ENCODE peak calls at places on chromosome 12, in four cellular contexts. D, S, C and U are unnamed samples.
A peak's percentile ranks its signal among the peaks of the same experiment; 100 is the strongest.

GRCh38 chr12:124024263-124024678 is 51.3 kb downstream of the ZNF664 start:
- DNase-seq in D (no peak), S (no peak), C (no peak), U (no peak)

GRCh38 chr12:126051611-126052107 is 986.4 kb downstream of the AACS start:
- DNase-seq in D (no peak), S (no peak), C (peak; percentile 74), U (no peak)

GRCh38 chr12:93363854-93364297 is 13.8 kb upstream of the NUDT4 start:
- DNase-seq in D (no peak), S (no peak), C (no peak), U (peak; percentile 42)

GRCh38 chr12:78562358-78563205 is 302.0 kb upstream of the SYT1 start:
- DNase-seq in D (peak; percentile 1), S (no peak), C (no peak), U (no peak)

GRCh38 chr12:104025771-104026170 is 24.2 kb downstream of the GLT8D2 start:
- DNase-seq in D (no peak), S (no peak), C (no peak), U (no peak)

GRCh38 chr12:42372154-42372791 is 46.3 kb downstream of the PPHLN1 start:
- DNase-seq in D (peak; percentile 58), S (no peak), C (peak; percentile 12), U (peak; percentile 56)

GRCh38 chr12:55847603-55848329 is 5.0 kb upstream of the MMP19 start:
- DNase-seq in D (peak; percentile 26), S (peak; percentile 89), C (no peak), U (no peak)

GRCh38 chr12:58420496-58420895 is 479.1 kb downstream of the ATP23 start:
- DNase-seq in D (no peak), S (no peak), C (no peak), U (no peak)

GRCh38 chr12:104602901-104603300 is 146.2 kb downstream of the CHST11 start:
- DNase-seq in D (no peak), S (no peak), C (no peak), U (no peak)

GRCh38 chr12:53224268-53224896 is 7.6 kb downstream of the RARG start:
- DNase-seq in D (peak; percentile 40), S (no peak), C (peak; percentile 38), U (no peak)

GRCh38 chr12:124520258-124520657 is 47.2 kb downstream of the NCOR2 start:
- DNase-seq in D (peak; percentile 34), S (peak; percentile 45), C (peak; percentile 47), U (no peak)

GRCh38 chr12:49868952-49869815 is 26.3 kb upstream of the BCDIN3D start:
- DNase-seq in D (peak; percentile 35), S (peak; percentile 92), C (no peak), U (no peak)

GRCh38 chr12:108377260-108377659 is 38.1 kb upstream of the CMKLR1 start:
- DNase-seq in D (no peak), S (no peak), C (no peak), U (no peak)

GRCh38 chr12:108375986-108376663 is 37.0 kb upstream of the CMKLR1 start:
- DNase-seq in D (no peak), S (no peak), C (no peak), U (no peak)

GRCh38 chr12:108371801-108372344 is 32.8 kb upstream of the CMKLR1 start:
- DNase-seq in D (no peak), S (no peak), C (no peak), U (no peak)

GRCh38 chr12:108373111-108373510 is 34.0 kb upstream of the CMKLR1 start:
- DNase-seq in D (no peak), S (no peak), C (no peak), U (no peak)

GRCh38 chr12:108374596-108375320 is 35.6 kb upstream of the CMKLR1 start:
- DNase-seq in D (no peak), S (no peak), C (no peak), U (no peak)
- TF ChIP-seq CTCF in D (no peak), S (no peak), C (no peak), U (no peak)

DNA sequence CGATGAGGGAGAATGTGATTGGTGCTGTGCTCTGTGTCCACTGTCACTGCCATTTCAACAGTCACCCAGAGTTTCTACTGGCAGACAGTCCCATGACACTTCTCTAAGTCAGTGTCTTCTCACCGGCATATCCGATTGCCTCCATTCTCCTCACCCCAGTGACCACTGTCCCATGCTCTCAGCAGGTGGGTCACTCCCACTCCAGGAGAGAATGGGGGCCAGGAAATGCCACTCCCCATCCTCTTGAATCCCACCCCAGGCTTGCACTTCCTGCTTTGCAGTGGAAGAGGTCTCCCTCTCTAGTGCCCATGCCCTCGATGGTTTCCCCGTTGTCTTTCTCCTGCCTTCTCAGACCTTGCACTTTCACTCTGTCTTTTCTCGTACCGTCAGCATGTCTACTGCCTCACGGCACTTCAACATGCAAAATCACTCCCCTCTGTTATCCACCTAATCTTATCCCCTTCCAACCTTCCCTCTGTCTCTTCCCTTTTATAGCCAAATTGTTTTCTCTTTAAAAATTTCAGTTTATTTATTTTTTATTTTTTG is 2.2 kb upstream of the EP400 start:
- DNase-seq in D (no peak), S (no peak), C (no peak), U (no peak)
- TF ChIP-seq CTCF in D (no peak), S (no peak), C (no peak), U (no peak)

GRCh38 chr12:8034802-8035201 is 2.3 kb downstream of the FOXJ2 start:
- DNase-seq in D (no peak), S (no peak), C (no peak), U (no peak)

GRCh38 chr12:8031872-8032241 is 659 bp upstream of the FOXJ2 start:
- DNase-seq in D (no peak), S (no peak), C (no peak), U (no peak)

GRCh38 chr12:8032242-8033152 is at the start of gene FOXJ2:
- DNase-seq in D (peak; percentile 11), S (peak; percentile 88), C (peak; percentile 75), U (peak; percentile 87)

GRCh38 chr12:8035440-8036010 is 3.0 kb downstream of the FOXJ2 start:
- DNase-seq in D (no peak), S (no peak), C (no peak), U (no peak)

GRCh38 chr12:8033153-8034044 is 883 bp downstream of the FOXJ2 start:
- DNase-seq in D (no peak), S (peak; percentile 57), C (peak; percentile 34), U (peak; percentile 73)
- TF ChIP-seq CTCF in D (no peak), S (no peak), C (no peak), U (no peak)

DNA sequence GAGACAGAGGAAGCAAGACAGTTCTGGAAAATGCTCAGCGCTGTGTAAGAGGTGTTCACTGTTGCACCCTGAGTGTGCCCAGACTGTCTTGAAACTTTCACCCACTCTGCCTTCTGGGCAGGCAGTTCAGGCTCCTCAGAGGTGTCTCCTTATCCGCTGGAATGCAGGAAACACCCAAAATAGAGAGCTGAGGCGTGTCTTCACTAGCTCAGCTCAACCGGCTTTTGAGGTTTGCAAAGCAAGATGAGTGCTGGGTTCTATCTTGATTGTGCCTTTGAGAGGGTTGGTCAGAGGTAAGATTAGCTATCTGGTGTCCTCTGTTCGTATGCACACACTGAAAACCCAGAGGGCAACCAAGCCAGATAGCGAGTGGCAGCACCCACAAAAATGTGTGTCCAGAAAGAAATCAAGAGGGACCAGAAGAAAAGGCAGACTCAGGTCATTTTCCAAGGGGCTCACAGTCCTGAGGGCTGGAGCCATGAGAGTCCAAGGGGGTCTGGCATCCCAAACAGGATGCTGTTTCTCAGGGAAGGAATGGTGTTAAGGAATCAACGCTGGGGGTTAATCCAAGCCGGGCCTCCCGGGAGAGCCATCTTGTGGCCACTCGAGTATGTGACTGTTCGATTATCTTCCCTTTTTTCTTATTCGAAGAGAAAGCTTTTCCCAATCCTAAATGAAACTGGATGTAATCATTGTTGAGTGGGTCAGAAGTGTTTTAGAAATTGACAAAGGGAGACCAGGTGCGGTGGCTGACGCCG is 47.1 kb downstream of the TBX3 start:
- DNase-seq in D (no peak), S (no peak), C (peak; percentile 18), U (no peak)
- TF ChIP-seq CTCF in D (peak; percentile 50), S (peak; percentile 41), C (peak; percentile 16), U (no peak)